ENCODE peak calls at places on chromosomes 13 and 19, in six cellular contexts. One of them, this sample, is unnamed.

GRCh38 chr19:52638601-52639000 is 446 bp upstream of the ZNF83 start:
- DNase-seq in K562: peak; percentile 24
- DNase-seq in GM12878: no peak
- DNase-seq in IMR-90: peak; percentile 69
- DNase-seq in A549: no peak
- DNase-seq in HepG2: no peak
- DNase-seq in this sample: peak; percentile 53

GRCh38 chr19:3275068-3275582 is 50.7 kb downstream of the CELF5 start:
- DNase-seq in GM12878: no peak
- DNase-seq in HepG2: peak; percentile 65
- DNase-seq in K562: peak; percentile 45
- DNase-seq in A549: peak; percentile 76
- DNase-seq in IMR-90: no peak
- DNase-seq in this sample: no peak

GRCh38 chr19:58570770-58571574 is 2.2 kb downstream of the MZF1 start:
- DNase-seq in HepG2: no peak
- DNase-seq in K562: no peak
- DNase-seq in A549: no peak
- DNase-seq in GM12878: no peak
- DNase-seq in IMR-90: no peak
- DNase-seq in this sample: no peak

GRCh38 chr13:38685974-38686571 is 804 bp upstream of the FREM2 start:
- DNase-seq in IMR-90: no peak
- DNase-seq in K562: no peak
- DNase-seq in GM12878: no peak
- DNase-seq in HepG2: no peak
- DNase-seq in A549: no peak
- DNase-seq in this sample: peak; percentile 16

GRCh38 chr19:52637718-52638585 is at the start of gene ZNF83:
- DNase-seq in GM12878: peak; percentile 65
- DNase-seq in A549: no peak
- DNase-seq in HepG2: peak; percentile 76
- DNase-seq in IMR-90: peak; percentile 91
- DNase-seq in K562: peak; percentile 98
- DNase-seq in this sample: peak; percentile 95

GRCh38 chr13:99958402-99959126 is 13.0 kb downstream of the ZIC5 start:
- DNase-seq in HepG2: no peak
- DNase-seq in A549: no peak
- DNase-seq in K562: no peak
- DNase-seq in GM12878: no peak
- DNase-seq in IMR-90: no peak
- DNase-seq in this sample: no peak

GRCh38 chr19:3073159-3073563 is 10.9 kb upstream of the TLE5 start:
- DNase-seq in A549: no peak
- DNase-seq in GM12878: no peak
- DNase-seq in IMR-90: peak; percentile 68
- DNase-seq in HepG2: peak; percentile 71
- DNase-seq in K562: peak; percentile 87
- DNase-seq in this sample: peak; percentile 75

GRCh38 chr19:39974377-39975155 is 3.6 kb downstream of the PSMC4 start:
- DNase-seq in HepG2: no peak
- DNase-seq in IMR-90: no peak
- DNase-seq in K562: no peak
- DNase-seq in A549: no peak
- DNase-seq in GM12878: no peak
- DNase-seq in this sample: no peak

GRCh38 chr19:37954421-37954874 is 47.4 kb downstream of the SIPA1L3 start:
- DNase-seq in K562: no peak
- DNase-seq in A549: no peak
- DNase-seq in HepG2: no peak
- DNase-seq in IMR-90: no peak
- DNase-seq in GM12878: no peak
- DNase-seq in this sample: no peak

GRCh38 chr13:62246581-62246980 is 830.9 kb upstream of the PCDH20 start:
- DNase-seq in A549: no peak
- DNase-seq in K562: no peak
- DNase-seq in HepG2: no peak
- DNase-seq in IMR-90: no peak
- DNase-seq in GM12878: no peak
- DNase-seq in this sample: no peak

GRCh38 chr13:66992183-66992582 is 238.0 kb downstream of the PCDH9 start:
- DNase-seq in GM12878: no peak
- DNase-seq in HepG2: no peak
- DNase-seq in IMR-90: peak; percentile 73
- DNase-seq in K562: no peak
- DNase-seq in A549: no peak
- DNase-seq in this sample: no peak

GRCh38 chr13:113644800-113645199 is 13.2 kb downstream of the ATP4B start:
- DNase-seq in K562: no peak
- DNase-seq in IMR-90: no peak
- DNase-seq in A549: no peak
- DNase-seq in HepG2: no peak
- DNase-seq in GM12878: no peak
- DNase-seq in this sample: no peak

GRCh38 chr19:19420570-19421301 is 15.3 kb downstream of the GATAD2A start:
- DNase-seq in HepG2: no peak
- DNase-seq in IMR-90: no peak
- DNase-seq in K562: no peak
- DNase-seq in GM12878: peak; percentile 87
- DNase-seq in A549: no peak
- DNase-seq in this sample: no peak

GRCh38 chr19:17944301-17944700 is 11.5 kb downstream of the CCDC124 start:
- DNase-seq in GM12878: no peak
- DNase-seq in HepG2: no peak
- DNase-seq in K562: no peak
- DNase-seq in IMR-90: peak; percentile 88
- DNase-seq in A549: no peak
- DNase-seq in this sample: no peak

GRCh38 chr13:107271226-107271625 is 703.3 kb upstream of the ARGLU1 start:
- DNase-seq in K562: no peak
- DNase-seq in GM12878: no peak
- DNase-seq in IMR-90: peak; percentile 50
- DNase-seq in HepG2: no peak
- DNase-seq in A549: no peak
- DNase-seq in this sample: peak; percentile 36

GRCh38 chr19:47027586-47028371 is 8.1 kb downstream of the NPAS1 start:
- DNase-seq in GM12878: no peak
- DNase-seq in IMR-90: no peak
- DNase-seq in K562: no peak
- DNase-seq in HepG2: no peak
- DNase-seq in A549: no peak
- DNase-seq in this sample: peak; percentile 37

GRCh38 chr13:110200276-110200675 is 106.7 kb downstream of the COL4A1 start:
- DNase-seq in GM12878: no peak
- DNase-seq in K562: no peak
- DNase-seq in A549: no peak
- DNase-seq in IMR-90: no peak
- DNase-seq in HepG2: no peak
- DNase-seq in this sample: peak; percentile 26

GRCh38 chr13:108508263-108508662 is 121.1 kb upstream of the MYO16 start:
- DNase-seq in GM12878: no peak
- DNase-seq in A549: peak; percentile 10
- DNase-seq in HepG2: peak; percentile 2
- DNase-seq in IMR-90: peak; percentile 29
- DNase-seq in K562: no peak
- DNase-seq in this sample: peak; percentile 39

GRCh38 chr13:46343279-46343949 is 43.6 kb downstream of the RUBCNL start:
- DNase-seq in IMR-90: no peak
- DNase-seq in HepG2: no peak
- DNase-seq in K562: no peak
- DNase-seq in A549: no peak
- DNase-seq in GM12878: no peak
- DNase-seq in this sample: no peak

GRCh38 chr13:93534181-93534700 is 307.6 kb downstream of the GPC6 start:
- DNase-seq in IMR-90: no peak
- DNase-seq in GM12878: no peak
- DNase-seq in A549: no peak
- DNase-seq in K562: no peak
- DNase-seq in HepG2: no peak
- DNase-seq in this sample: no peak

GRCh38 chr13:73450583-73450982 is 391.8 kb downstream of the KLF5 start:
- DNase-seq in GM12878: no peak
- DNase-seq in K562: no peak
- DNase-seq in IMR-90: peak; percentile 1
- DNase-seq in A549: no peak
- DNase-seq in HepG2: no peak
- DNase-seq in this sample: no peak

GRCh38 chr13:24148414-24149305 is 11.9 kb upstream of the SPATA13 start:
- DNase-seq in GM12878: no peak
- DNase-seq in IMR-90: peak; percentile 99
- DNase-seq in A549: peak; percentile 92
- DNase-seq in K562: no peak
- DNase-seq in HepG2: peak; percentile 90
- DNase-seq in this sample: no peak

GRCh38 chr19:17873661-17874422 is 2.1 kb downstream of the SLC5A5 start:
- DNase-seq in HepG2: no peak
- DNase-seq in K562: peak; percentile 98
- DNase-seq in IMR-90: no peak
- DNase-seq in GM12878: no peak
- DNase-seq in A549: peak; percentile 49
- DNase-seq in this sample: peak; percentile 98

GRCh38 chr13:50015263-50015662 is at the start of gene KCNRG:
- DNase-seq in GM12878: no peak
- DNase-seq in A549: no peak
- DNase-seq in K562: no peak
- DNase-seq in HepG2: no peak
- DNase-seq in IMR-90: peak; percentile 39
- DNase-seq in this sample: no peak

GRCh38 chr13:88674841-88675240 is 1003.7 kb downstream of the SLITRK5 start:
- DNase-seq in A549: no peak
- DNase-seq in K562: no peak
- DNase-seq in HepG2: no peak
- DNase-seq in GM12878: no peak
- DNase-seq in IMR-90: no peak
- DNase-seq in this sample: no peak

GRCh38 chr19:47369923-47370625 is 21.0 kb downstream of the DHX34 start:
- DNase-seq in GM12878: no peak
- DNase-seq in IMR-90: peak; percentile 74
- DNase-seq in K562: no peak
- DNase-seq in HepG2: no peak
- DNase-seq in A549: no peak
- DNase-seq in this sample: no peak

DNA sequence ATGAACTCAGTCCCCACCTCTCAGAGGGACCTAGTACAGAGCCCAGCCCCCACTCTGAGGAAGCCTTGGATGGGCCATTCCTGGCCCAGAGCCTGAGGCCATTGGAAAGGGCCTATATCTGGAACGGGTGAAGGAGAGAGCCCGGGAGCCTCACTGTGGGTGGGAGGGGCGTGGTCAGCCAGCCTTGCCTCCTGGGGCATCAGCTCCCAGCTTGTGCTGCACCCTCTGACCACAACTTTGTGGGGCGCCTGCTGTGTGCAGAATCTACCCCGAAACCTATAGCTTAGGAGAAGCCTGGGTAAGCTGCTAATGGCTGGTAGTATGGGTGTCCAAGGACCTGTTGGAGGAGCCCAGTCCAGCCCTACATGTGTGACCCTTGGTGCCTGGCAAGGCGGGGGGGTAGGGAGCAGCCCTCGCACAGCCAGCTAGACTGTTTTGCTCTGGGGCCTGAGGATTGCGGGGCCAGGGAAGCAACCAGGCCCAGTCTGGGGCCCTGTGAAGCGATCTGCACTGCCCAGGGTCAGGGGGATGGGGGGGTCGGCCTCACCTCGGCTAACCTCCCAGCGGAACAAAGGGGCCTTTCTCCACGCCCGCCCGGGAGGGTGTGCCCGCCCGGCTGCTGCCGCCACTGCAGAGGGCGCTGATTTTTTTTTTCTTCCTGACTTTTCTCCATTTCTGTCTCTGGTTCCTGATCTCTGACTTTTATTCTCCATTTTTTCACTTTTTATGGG is 42.3 kb downstream of the LYL1 start:
- DNase-seq in IMR-90: no peak
- DNase-seq in HepG2: peak; percentile 90
- DNase-seq in A549: no peak
- DNase-seq in K562: peak; percentile 61
- DNase-seq in GM12878: no peak
- DNase-seq in this sample: peak; percentile 75
- H3K4me2 ChIP-seq in IMR-90: peak overlapping the region; percentile 59
- H3K4me2 ChIP-seq in HepG2: peak overlapping the region; percentile 97
- H3K4me2 ChIP-seq in A549: peak overlapping the region; percentile 99
- H3K4me2 ChIP-seq in K562: no peak overlapping the region
- H3K4me2 ChIP-seq in GM12878: no peak overlapping the region
- H3K4me2 ChIP-seq in this sample: peak overlapping the region; percentile 84

GRCh38 chr19:48963371-48964204 is 1.5 kb upstream of the FTL start:
- DNase-seq in A549: peak; percentile 92
- DNase-seq in K562: peak; percentile 80
- DNase-seq in HepG2: peak; percentile 98
- DNase-seq in GM12878: no peak
- DNase-seq in IMR-90: peak; percentile 71
- DNase-seq in this sample: no peak
- TF ChIP-seq SMC3 in A549: peak; percentile 17
- TF ChIP-seq SMC3 in K562: no peak
- TF ChIP-seq SMC3 in HepG2: no peak
- TF ChIP-seq SMC3 in GM12878: no peak
- TF ChIP-seq SMC3 in IMR-90: no peak
- TF ChIP-seq SMC3 in this sample: no peak

GRCh38 chr19:35522745-35523327 is 5.3 kb downstream of the SBSN start:
- DNase-seq in GM12878: no peak
- DNase-seq in HepG2: no peak
- DNase-seq in K562: no peak
- DNase-seq in IMR-90: no peak
- DNase-seq in A549: no peak
- DNase-seq in this sample: no peak
- H3K4me2 ChIP-seq in GM12878: no peak overlapping the region
- H3K4me2 ChIP-seq in HepG2: peak overlapping the region; percentile 6
- H3K4me2 ChIP-seq in K562: no peak overlapping the region
- H3K4me2 ChIP-seq in IMR-90: no peak overlapping the region
- H3K4me2 ChIP-seq in A549: no peak overlapping the region
- H3K4me2 ChIP-seq in this sample: no peak overlapping the region

DNA sequence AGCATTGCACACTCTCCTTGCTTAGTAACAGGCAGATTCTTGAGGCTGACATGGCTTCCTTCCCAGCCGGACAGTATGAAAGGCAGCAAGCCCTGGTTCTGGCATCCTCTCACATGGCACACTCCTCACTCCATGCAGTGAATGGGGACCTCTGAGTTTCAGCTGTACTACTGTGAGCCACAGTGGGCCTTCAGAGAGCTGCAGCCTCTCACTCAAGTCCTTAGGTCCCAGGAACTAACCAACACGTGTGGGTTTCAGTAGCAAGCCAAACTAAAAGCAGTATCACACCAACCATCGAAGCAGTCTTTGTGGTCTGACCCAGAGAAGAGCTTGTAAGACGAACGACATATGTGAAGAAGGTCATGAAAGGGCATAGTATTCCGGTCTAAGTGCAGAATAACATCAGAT is 128.2 kb downstream of the TBC1D4 start:
- DNase-seq in A549: no peak
- DNase-seq in K562: no peak
- DNase-seq in IMR-90: peak; percentile 39
- DNase-seq in GM12878: no peak
- DNase-seq in HepG2: no peak
- DNase-seq in this sample: no peak
- TF ChIP-seq SMC3 in A549: no peak
- TF ChIP-seq SMC3 in K562: no peak
- TF ChIP-seq SMC3 in IMR-90: no peak
- TF ChIP-seq SMC3 in GM12878: no peak
- TF ChIP-seq SMC3 in HepG2: no peak
- TF ChIP-seq SMC3 in this sample: no peak